ENCODE peak calls at places on chromosomes 5 and 9, in eight cellular contexts. One of them, this sample, is unnamed.

GRCh38 chr9:91117959-91118651 is 243.6 kb downstream of the AUH start:
- DNase-seq in pancreas: peak
- DNase-seq in neural crest cell: peak
- DNase-seq in prostate gland: peak
- DNase-seq in naive B cell: no peak
- DNase-seq in uterus: peak
- DNase-seq in COR-L47: no peak
- DNase-seq in T-cell: no peak
- DNase-seq in this sample: peak

GRCh38 chr5:14734382-14734781 is 69.9 kb downstream of the OTULIN start:
- DNase-seq in pancreas: no peak
- DNase-seq in neural crest cell: no peak
- DNase-seq in prostate gland: no peak
- DNase-seq in naive B cell: no peak
- DNase-seq in uterus: no peak
- DNase-seq in COR-L47: no peak
- DNase-seq in T-cell: no peak
- DNase-seq in this sample: no peak

GRCh38 chr5:145661737-145662530 is 173.2 kb downstream of the PRELID2 start:
- DNase-seq in pancreas: no peak
- DNase-seq in neural crest cell: no peak
- DNase-seq in prostate gland: no peak
- DNase-seq in naive B cell: no peak
- DNase-seq in uterus: no peak
- DNase-seq in COR-L47: no peak
- DNase-seq in T-cell: no peak
- DNase-seq in this sample: no peak

GRCh38 chr9:110148384-110148783 is 59.6 kb downstream of the C9orf152 start:
- DNase-seq in pancreas: no peak
- DNase-seq in neural crest cell: no peak
- DNase-seq in prostate gland: no peak
- DNase-seq in naive B cell: peak
- DNase-seq in uterus: no peak
- DNase-seq in COR-L47: no peak
- DNase-seq in T-cell: peak
- DNase-seq in this sample: no peak

GRCh38 chr5:115954144-115954543 is 8.1 kb upstream of the LVRN start:
- DNase-seq in pancreas: no peak
- DNase-seq in neural crest cell: no peak
- DNase-seq in prostate gland: no peak
- DNase-seq in naive B cell: no peak
- DNase-seq in uterus: no peak
- DNase-seq in COR-L47: no peak
- DNase-seq in T-cell: no peak
- DNase-seq in this sample: no peak

GRCh38 chr5:116650544-116650943 is 75.9 kb upstream of the SEMA6A start:
- DNase-seq in pancreas: no peak
- DNase-seq in neural crest cell: no peak
- DNase-seq in prostate gland: no peak
- DNase-seq in naive B cell: no peak
- DNase-seq in uterus: no peak
- DNase-seq in COR-L47: no peak
- DNase-seq in T-cell: no peak
- DNase-seq in this sample: no peak

GRCh38 chr5:15821506-15821905 is 321.5 kb downstream of the FBXL7 start:
- DNase-seq in pancreas: no peak
- DNase-seq in neural crest cell: no peak
- DNase-seq in prostate gland: no peak
- DNase-seq in naive B cell: no peak
- DNase-seq in uterus: no peak
- DNase-seq in COR-L47: no peak
- DNase-seq in T-cell: no peak
- DNase-seq in this sample: no peak

GRCh38 chr5:97266576-97266975 is 83.5 kb upstream of the RIOK2 start:
- DNase-seq in pancreas: no peak
- DNase-seq in neural crest cell: no peak
- DNase-seq in prostate gland: no peak
- DNase-seq in naive B cell: no peak
- DNase-seq in uterus: no peak
- DNase-seq in COR-L47: no peak
- DNase-seq in T-cell: no peak
- DNase-seq in this sample: no peak

GRCh38 chr9:117076571-117077300 is 338.1 kb downstream of the ASTN2 start:
- DNase-seq in pancreas: no peak
- DNase-seq in neural crest cell: no peak
- DNase-seq in prostate gland: no peak
- DNase-seq in naive B cell: no peak
- DNase-seq in uterus: no peak
- DNase-seq in COR-L47: no peak
- DNase-seq in T-cell: no peak
- DNase-seq in this sample: no peak